ENCODE peak calls at places on chromosomes 5 and 9, in seven cellular contexts. Q is upper lobe of right lung; Z is left lobe of liver; W is activated B cell treated with CpG ODN at 0.5 μM for 24 hours; J is gastroesophageal sphincter; N is activated naive CD4-positive, alpha-beta T cell treated with anti-CD3 and anti-CD28 coated beads, Interleukin-2, amount 50 U/mL, for 72 hours; U is activated CD4-positive, alpha-beta T cell treated with anti-CD3 and anti-CD28 coated beads for 36 hours. B is an unnamed sample.

GRCh38 chr5:130678637-130679036 is 486.4 kb downstream of the HINT1 start:
- ATAC-seq in J (no peak), Z (no peak), U (no peak), W (no peak), N (no peak), Q (no peak), B (no peak)

GRCh38 chr5:112126982-112127381 is 292.1 kb downstream of the EPB41L4A start:
- ATAC-seq in J (no peak), Z (peak), U (no peak), N (no peak), W (no peak), Q (no peak), B (no peak)

GRCh38 chr5:93145019-93145418 is 436.0 kb downstream of the NR2F1-AS1 start:
- ATAC-seq in Z (no peak), N (no peak), J (no peak), Q (peak), W (no peak), U (no peak), B (no peak)

GRCh38 chr9:117733465-117733864 is 29.3 kb downstream of the TLR4 start:
- ATAC-seq in W (no peak), Z (no peak), J (no peak), N (no peak), U (no peak), Q (no peak), B (no peak)

GRCh38 chr5:75465480-75465879 is 45.9 kb downstream of the CERT1 start:
- ATAC-seq in U (no peak), J (no peak), Q (peak), Z (peak), W (no peak), N (no peak), B (no peak)

GRCh38 chr5:23208959-23209431 is 298.4 kb upstream of the PRDM9 start:
- ATAC-seq in U (peak), Q (peak), Z (peak), J (no peak), W (no peak), N (no peak), B (peak)

GRCh38 chr9:77707696-77708095 is 59.6 kb upstream of the GNA14 start:
- ATAC-seq in U (no peak), Q (peak), J (peak), W (no peak), Z (peak), N (no peak), B (peak)

GRCh38 chr5:821504-821903 is 29.3 kb downstream of the ZDHHC11 start:
- ATAC-seq in J (no peak), N (no peak), U (no peak), Z (no peak), W (no peak), Q (no peak), B (no peak)

GRCh38 chr5:133321833-133322420 is 270.1 kb downstream of the HSPA4 start:
- ATAC-seq in U (peak), J (no peak), W (peak), Q (no peak), N (peak), Z (no peak), B (no peak)

GRCh38 chr9:76374702-76375543 is 19.3 kb downstream of the RFK start:
- ATAC-seq in U (no peak), Q (peak), N (no peak), Z (peak), J (peak), W (no peak), B (peak)

GRCh38 chr9:4235951-4236804 is 63.7 kb downstream of the GLIS3 start:
- ATAC-seq in J (no peak), Q (peak), U (no peak), Z (peak), W (no peak), N (peak), B (no peak)

GRCh38 chr5:119088438-119088837 is 17.6 kb downstream of the DMXL1 start:
- ATAC-seq in Z (no peak), W (no peak), Q (no peak), J (no peak), U (no peak), N (no peak), B (no peak)

GRCh38 chr5:448061-448765 is 5.2 kb downstream of the EXOC3 start:
- ATAC-seq in Q (peak), Z (peak), W (no peak), U (no peak), N (no peak), J (peak), B (peak)

GRCh38 chr5:143800715-143801114 is 11.2 kb upstream of the HMHB1 start:
- ATAC-seq in U (no peak), Q (no peak), W (no peak), Z (no peak), J (no peak), N (no peak), B (no peak)

GRCh38 chr5:179322071-179323025 is 22.9 kb downstream of the ADAMTS2 start:
- ATAC-seq in Q (no peak), N (no peak), Z (no peak), U (no peak), J (no peak), W (no peak), B (no peak)

GRCh38 chr5:135153661-135154060 is 119.6 kb upstream of the PITX1 start:
- ATAC-seq in Q (no peak), W (no peak), Z (no peak), J (no peak), U (no peak), N (no peak), B (peak)

GRCh38 chr5:95812100-95812472 is 10.4 kb downstream of the GLRX start:
- ATAC-seq in Q (peak), J (peak), W (no peak), N (peak), Z (peak), U (peak), B (no peak)

GRCh38 chr5:132873119-132873929 is at the start of gene LEAP2:
- ATAC-seq in N (no peak), J (no peak), W (no peak), Z (peak), U (no peak), Q (peak), B (no peak)

GRCh38 chr5:138096997-138097828 is 13.4 kb downstream of the WNT8A start:
- ATAC-seq in J (no peak), W (no peak), N (peak), Q (no peak), U (peak), Z (no peak), B (no peak)

GRCh38 chr5:3179220-3179619 is 416.4 kb upstream of the IRX1 start:
- ATAC-seq in U (no peak), N (no peak), W (no peak), J (no peak), Q (no peak), Z (no peak), B (no peak)

GRCh38 chr9:84867171-84867570 is 197.6 kb downstream of the NTRK2 start:
- ATAC-seq in U (no peak), N (no peak), Z (no peak), W (no peak), Q (no peak), J (no peak), B (no peak)